ENCODE peak calls at places on chromosomes 1 and 21, in five cellular contexts. Y is aorta; O is CD8-positive, alpha-beta T cell; T is caudate nucleus; Q is fibroblast of lung. R is an unnamed sample.
A peak's percentile ranks its signal among the peaks of the same experiment; 100 is the strongest.

GRCh38 chr21:31730687-31731111 is 1.2 kb downstream of the SCAF4 start:
- DNase-seq in Q (no peak), Y (no peak), O (no peak), T (no peak), R (no peak)

GRCh38 chr1:235327559-235328270 is at the start of gene ARID4B:
- DNase-seq in Y (peak; percentile 92), Q (no peak), T (no peak), O (no peak), R (no peak)

GRCh38 chr1:32447469-32448185 is 17.2 kb upstream of the ZBTB8B start:
- DNase-seq in O (no peak), T (no peak), Y (no peak), Q (peak; percentile 12), R (no peak)

GRCh38 chr1:205810448-205811157 is 2.4 kb downstream of the SLC41A1 start:
- DNase-seq in T (no peak), Q (no peak), O (no peak), Y (no peak), R (no peak)

GRCh38 chr1:65165269-65166002 is 17.4 kb downstream of the AK4 start:
- DNase-seq in Y (no peak), O (no peak), Q (no peak), T (no peak), R (no peak)

GRCh38 chr1:235313262-235313661 is 14.7 kb downstream of the ARID4B start:
- DNase-seq in Y (no peak), Q (no peak), T (no peak), O (no peak), R (no peak)

GRCh38 chr1:185158806-185159205 is 1.8 kb downstream of the SWT1 start:
- DNase-seq in O (no peak), T (no peak), Q (peak; percentile 2), Y (no peak), R (no peak)

GRCh38 chr1:41843378-41843777 is 75.3 kb downstream of the HIVEP3 start:
- DNase-seq in T (no peak), Y (no peak), O (no peak), Q (peak; percentile 61), R (no peak)

GRCh38 chr1:236751935-236752334 is 43.2 kb upstream of the MTR start:
- DNase-seq in O (no peak), Q (no peak), Y (no peak), T (no peak), R (no peak)

GRCh38 chr1:161736332-161736969 is 13.1 kb upstream of the DUSP12 start:
- DNase-seq in Q (peak; percentile 39), O (no peak), T (no peak), Y (no peak), R (no peak)

GRCh38 chr1:91828583-91829281 is 57.2 kb downstream of the TGFBR3 start:
- DNase-seq in T (no peak), Y (no peak), Q (no peak), O (no peak), R (no peak)

GRCh38 chr1:119799599-119800177 is 11.6 kb downstream of the REG4 start:
- DNase-seq in Q (no peak), T (no peak), Y (no peak), O (peak; percentile 33), R (no peak)

GRCh38 chr1:10033359-10033845 is 644 bp downstream of the UBE4B start:
- DNase-seq in Q (peak; percentile 33), Y (no peak), T (no peak), O (no peak), R (no peak)

GRCh38 chr1:107643766-107644165 is 321.2 kb downstream of the VAV3 start:
- DNase-seq in O (no peak), Y (no peak), Q (no peak), T (no peak), R (no peak)

GRCh38 chr1:2337501-2337900 is 53.9 kb downstream of the MORN1 start:
- DNase-seq in O (no peak), T (no peak), Y (no peak), Q (no peak), R (no peak)

GRCh38 chr1:223225481-223225880 is 82.4 kb upstream of the TLR5 start:
- DNase-seq in Q (no peak), Y (no peak), T (no peak), O (no peak), R (no peak)

GRCh38 chr1:43776043-43776761 is 68.9 kb downstream of the ST3GAL3 start:
- DNase-seq in O (no peak), Y (no peak), Q (peak; percentile 83), T (no peak), R (no peak)

GRCh38 chr1:210144736-210145135 is 87.9 kb upstream of the SERTAD4 start:
- DNase-seq in T (no peak), O (no peak), Y (no peak), Q (no peak), R (no peak)

DNA sequence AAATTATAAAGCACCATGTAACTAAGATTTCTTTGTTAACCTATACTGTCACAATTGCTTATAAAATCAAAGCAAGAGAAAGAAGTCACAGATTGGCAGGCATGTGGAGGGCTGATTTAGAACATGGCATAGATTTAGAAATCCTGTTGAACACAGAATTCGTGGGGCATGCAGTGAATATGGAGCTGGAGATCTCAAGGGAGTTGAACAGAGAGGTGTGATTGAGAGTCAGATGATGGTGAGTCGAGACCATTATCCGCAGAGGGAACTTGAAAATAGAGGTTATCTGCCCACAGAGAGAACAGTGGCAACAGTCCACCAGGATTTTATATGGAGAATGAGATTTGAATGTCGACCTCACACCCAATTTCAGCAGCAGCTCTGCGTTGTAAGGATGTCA is 27.6 kb downstream of the PBX1 start:
- DNase-seq in T (no peak), O (no peak), Q (no peak), Y (no peak), R (no peak)
- H3K27ac ChIP-seq in T (no peak overlapping the region), O (no peak overlapping the region), Q (no peak overlapping the region), Y (no peak overlapping the region), R (no peak overlapping the region)

DNA sequence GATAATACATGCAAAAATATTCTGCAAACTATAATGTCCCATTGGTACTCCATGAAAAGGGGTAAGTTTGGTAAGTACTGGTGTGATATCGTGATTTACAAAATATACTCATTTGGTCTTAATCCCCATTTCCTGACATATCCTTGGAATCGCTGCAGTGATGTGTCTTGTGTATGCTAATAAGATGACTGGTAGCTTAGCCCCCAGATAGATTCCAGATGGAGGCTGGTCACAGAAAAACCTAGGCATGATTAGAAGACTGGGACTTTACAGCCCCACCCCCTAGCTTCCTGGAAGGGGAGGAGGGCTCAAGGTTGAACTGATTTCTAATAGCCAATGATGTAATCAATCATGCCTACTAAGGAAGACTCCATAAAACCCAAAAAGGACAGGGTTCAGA is 2.9 kb downstream of the VAMP4 start:
- DNase-seq in O (no peak), T (no peak), Y (no peak), Q (no peak), R (no peak)
- H3K27ac ChIP-seq in O (no peak overlapping the region), T (no peak overlapping the region), Y (no peak overlapping the region), Q (peak overlapping the region; percentile 67), R (no peak overlapping the region)

DNA sequence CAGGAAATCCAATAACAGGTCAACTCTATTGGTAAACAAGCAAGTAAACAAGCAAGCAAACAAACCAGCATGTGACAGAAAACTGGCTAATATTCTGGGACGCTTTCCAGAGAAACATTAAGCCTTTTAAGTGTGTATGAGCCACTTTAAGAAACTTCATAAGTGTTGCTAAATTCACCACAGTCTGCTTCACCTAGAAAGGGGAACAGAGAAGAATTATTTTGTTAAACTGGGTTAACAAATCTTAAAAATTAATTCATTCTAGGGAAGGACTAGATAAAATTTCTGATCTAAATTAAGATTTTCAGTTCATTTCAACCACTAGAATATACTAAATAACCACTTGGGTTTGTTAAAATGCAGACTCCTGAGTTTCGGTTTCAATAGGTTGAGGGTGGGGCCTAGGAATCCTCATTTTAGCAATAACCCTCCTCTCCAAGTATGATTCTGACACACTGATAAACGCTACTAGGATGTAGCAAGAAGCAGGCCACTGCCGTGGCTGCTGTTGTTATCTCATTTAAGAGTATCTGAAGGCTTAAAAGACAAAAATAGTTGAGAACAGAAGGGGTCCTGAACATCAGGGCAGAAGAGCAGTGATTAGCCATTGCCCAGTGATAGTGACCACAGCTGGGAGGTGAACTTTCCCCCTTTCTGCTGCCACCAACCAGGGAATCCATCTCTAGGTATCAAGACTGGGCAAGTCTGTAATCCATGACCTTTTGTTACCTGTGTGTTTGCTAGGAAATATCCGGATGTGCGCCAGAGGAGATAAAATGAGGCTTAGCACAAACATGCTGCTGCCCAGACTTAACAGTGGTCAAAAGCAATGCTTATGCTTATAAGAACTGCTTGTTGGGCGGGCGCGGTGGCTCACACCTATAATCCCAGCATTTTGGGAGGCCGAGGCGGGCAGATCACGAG is 11.2 kb downstream of the CREG1 start:
- DNase-seq in Y (no peak), O (no peak), Q (no peak), T (no peak), R (no peak)
- H3K27ac ChIP-seq in Y (no peak overlapping the region), O (no peak overlapping the region), Q (no peak overlapping the region), T (no peak overlapping the region), R (no peak overlapping the region)

GRCh38 chr21:15293251-15293650 is 228.5 kb upstream of the NRIP1 start:
- DNase-seq in T (no peak), O (no peak), Y (no peak), Q (peak; percentile 86), R (no peak)
- H3K27ac ChIP-seq in T (no peak overlapping the region), O (no peak overlapping the region), Y (no peak overlapping the region), Q (no peak overlapping the region), R (no peak overlapping the region)

DNA sequence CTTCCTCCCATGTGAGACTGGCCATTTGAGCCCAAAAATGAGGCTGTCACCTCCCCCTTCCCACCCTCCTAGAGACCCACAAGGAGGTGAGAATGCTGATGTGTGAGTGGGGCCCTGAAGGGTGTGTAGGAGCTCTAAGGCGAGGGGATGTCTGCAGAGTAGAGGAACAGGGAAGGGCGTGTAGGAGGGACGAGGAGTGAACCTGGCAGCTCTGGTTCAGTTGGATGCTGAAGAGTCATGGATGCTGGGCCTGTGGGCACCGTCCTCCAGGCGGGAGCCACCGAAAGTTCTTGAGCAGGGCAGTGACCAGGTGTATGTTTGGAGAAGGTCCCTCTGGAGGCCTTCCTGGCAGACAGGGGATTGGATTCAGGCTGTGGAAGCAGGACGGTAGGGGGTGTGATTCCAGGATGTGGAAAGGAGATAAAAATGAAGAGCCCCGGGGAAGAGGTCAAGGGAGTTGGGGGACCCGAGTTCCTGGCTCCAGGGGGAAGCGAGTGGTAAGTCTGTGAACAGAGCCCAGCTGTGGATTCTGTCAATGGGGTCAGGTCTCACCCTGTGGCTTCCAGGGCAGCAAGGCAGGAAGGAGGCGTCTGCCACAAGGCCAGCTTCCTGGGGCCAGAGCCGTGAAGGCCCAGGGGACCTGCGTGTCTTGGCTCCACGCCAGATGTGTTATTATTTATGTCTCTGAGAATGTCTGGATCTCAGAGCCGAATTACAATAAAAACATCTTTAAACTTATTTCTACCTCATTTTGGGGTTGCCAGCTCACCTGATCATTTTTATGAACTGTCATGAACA is 7.9 kb downstream of the SAMD11 start:
- DNase-seq in O (no peak), Y (no peak), T (no peak), Q (no peak), R (no peak)
- H3K27ac ChIP-seq in O (no peak overlapping the region), Y (no peak overlapping the region), T (no peak overlapping the region), Q (no peak overlapping the region), R (no peak overlapping the region)

DNA sequence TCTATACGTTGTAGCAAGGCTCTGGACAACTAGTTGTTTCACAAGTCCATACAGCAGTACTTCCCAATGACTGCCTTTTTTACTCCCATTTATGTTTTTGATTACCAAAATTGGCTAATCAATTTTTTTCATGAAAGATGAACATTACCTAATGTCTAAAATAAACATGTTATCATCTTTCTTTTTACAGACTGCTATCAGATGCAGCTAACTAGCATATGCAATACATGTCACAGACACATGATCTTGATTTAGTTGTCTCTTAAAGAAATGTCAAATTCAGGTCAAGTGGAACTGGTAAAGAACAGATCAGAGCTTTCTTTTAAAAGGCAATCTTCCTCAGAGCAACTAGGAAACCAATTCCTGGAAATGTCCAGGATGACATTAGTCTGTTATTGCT is 630 bp upstream of the DBT start:
- DNase-seq in Q (no peak), Y (no peak), O (no peak), T (no peak), R (no peak)
- H3K27ac ChIP-seq in Q (peak overlapping the region; percentile 88), Y (no peak overlapping the region), O (peak overlapping the region; percentile 71), T (peak overlapping the region; percentile 78), R (no peak overlapping the region)